ENCODE peak calls at places on chromosomes 6 and 20, in six cellular contexts. D is lower lobe of right lung, R is suprapubic skin, P is transverse colon, M is cardiac muscle cell, S is stomach. B is an unnamed sample.

GRCh38 chr6:49548613-49549304 is 1.7 kb upstream of the C6orf141 start:
- DNase-seq in S (no peak), P (no peak), R (no peak), D (no peak), M (no peak), B (no peak)

GRCh38 chr20:8646716-8647115 is 422.2 kb upstream of the PLCB4 start:
- DNase-seq in M (no peak), S (no peak), D (no peak), P (no peak), R (no peak), B (no peak)

GRCh38 chr6:41367700-41368099 is 32.3 kb downstream of the NCR2 start:
- DNase-seq in P (peak; percentile 33), M (peak; percentile 85), R (no peak), D (no peak), S (peak; percentile 66), B (no peak)

GRCh38 chr6:9540534-9541126 is 874.2 kb downstream of the TFAP2A start:
- DNase-seq in R (no peak), S (no peak), D (no peak), M (peak; percentile 44), P (no peak), B (no peak)

GRCh38 chr6:3796396-3796795 is 44.9 kb upstream of the PXDC1 start:
- DNase-seq in R (no peak), M (no peak), D (no peak), P (no peak), S (no peak), B (no peak)

GRCh38 chr20:16205505-16205904 is 367.7 kb downstream of the KIF16B start:
- DNase-seq in R (no peak), S (no peak), M (no peak), D (no peak), P (no peak), B (no peak)

GRCh38 chr6:1917628-1918371 is 308.1 kb downstream of the FOXC1 start:
- DNase-seq in S (no peak), R (no peak), D (no peak), P (no peak), M (no peak), B (no peak)

GRCh38 chr20:15889073-15889923 is 684.0 kb downstream of the KIF16B start:
- DNase-seq in R (no peak), M (no peak), P (no peak), S (no peak), D (no peak), B (no peak)

GRCh38 chr20:50152394-50153152 is 950 bp downstream of the PEDS1 start:
- DNase-seq in D (no peak), S (no peak), P (peak; percentile 35), M (no peak), R (no peak), B (no peak)

GRCh38 chr20:20820104-20820503 is 107.7 kb upstream of the RALGAPA2 start:
- DNase-seq in R (no peak), P (no peak), D (no peak), M (peak; percentile 19), S (peak; percentile 37), B (no peak)

GRCh38 chr6:110355031-110355430 is 3.1 kb downstream of the METTL24 start:
- DNase-seq in S (no peak), R (no peak), D (no peak), P (no peak), M (no peak), B (no peak)
- H3K4me1 ChIP-seq in S (peaks cover 50% of the 10 kb centered on the region), R (peaks cover 19% of the 10 kb centered on the region), D (peaks cover 17% of the 10 kb centered on the region), P (peaks cover 26% of the 10 kb centered on the region), M (peaks cover 57% of the 10 kb centered on the region), B (no peaks in the 10 kb centered on the region)

GRCh38 chr6:21603516-21603952 is 10.0 kb downstream of the SOX4 start:
- DNase-seq in D (no peak), P (no peak), M (no peak), R (no peak), S (no peak), B (no peak)

GRCh38 chr6:21601932-21602390 is 8.4 kb downstream of the SOX4 start:
- DNase-seq in D (no peak), P (no peak), R (no peak), M (no peak), S (no peak), B (no peak)

GRCh38 chr6:21601341-21601740 is 7.8 kb downstream of the SOX4 start:
- DNase-seq in D (no peak), S (no peak), M (no peak), P (no peak), R (no peak), B (no peak)

GRCh38 chr6:21608610-21609009 is 15.1 kb downstream of the SOX4 start:
- DNase-seq in M (no peak), S (no peak), P (no peak), D (no peak), R (no peak), B (no peak)

DNA sequence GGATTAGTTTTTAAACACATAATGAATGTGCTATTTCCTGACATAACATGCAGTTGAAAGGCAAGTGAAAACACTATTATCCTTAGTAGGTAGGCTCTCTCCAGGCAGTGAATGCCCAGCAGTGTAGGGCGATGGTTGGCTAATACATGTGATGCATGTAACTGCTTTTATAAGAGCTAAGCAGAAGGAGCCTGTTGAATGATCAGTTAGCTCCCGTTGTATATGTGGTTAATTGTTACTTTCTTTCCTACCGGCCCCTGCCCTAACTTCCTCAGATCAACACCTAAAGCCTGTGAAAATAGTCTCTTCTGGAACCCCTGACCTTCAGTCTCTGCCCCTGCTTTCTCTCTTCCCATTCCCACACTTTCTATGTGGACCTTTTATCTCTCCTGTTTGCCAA is 10.5 kb downstream of the SOX4 start:
- DNase-seq in P (no peak), M (no peak), R (no peak), D (no peak), S (no peak), B (no peak)
- H3K27ac ChIP-seq in P (no peak overlapping the region), M (peak overlapping the region; percentile 24), R (no peak overlapping the region), D (no peak overlapping the region), S (no peak overlapping the region), B (no peak overlapping the region)

GRCh38 chr6:165988306-165988756 is 179.3 kb downstream of the TBXT start:
- DNase-seq in M (peak; percentile 52), P (no peak), D (no peak), R (no peak), S (no peak), B (no peak)

GRCh38 chr6:165985926-165986646 is 181.6 kb downstream of the TBXT start:
- DNase-seq in D (no peak), S (no peak), M (no peak), R (no peak), P (no peak), B (no peak)

GRCh38 chr6:165988757-165989456 is 178.7 kb downstream of the TBXT start:
- DNase-seq in D (no peak), P (no peak), M (no peak), S (no peak), R (no peak), B (no peak)

GRCh38 chr6:165986647-165987482 is 180.8 kb downstream of the TBXT start:
- DNase-seq in S (no peak), R (no peak), M (peak; percentile 50), P (no peak), D (no peak), B (no peak)

GRCh38 chr6:165987483-165988305 is 180.0 kb downstream of the TBXT start:
- DNase-seq in D (no peak), M (peak; percentile 71), S (peak; percentile 54), P (peak; percentile 71), R (peak; percentile 89), B (peak; percentile 78)
- H3K4me3 ChIP-seq in D (peak overlapping the region; percentile 29), M (peak overlapping the region; percentile 49), S (peak overlapping the region; percentile 49), P (peak overlapping the region; percentile 35), R (peak overlapping the region; percentile 48), B (peak overlapping the region; percentile 63)

DNA sequence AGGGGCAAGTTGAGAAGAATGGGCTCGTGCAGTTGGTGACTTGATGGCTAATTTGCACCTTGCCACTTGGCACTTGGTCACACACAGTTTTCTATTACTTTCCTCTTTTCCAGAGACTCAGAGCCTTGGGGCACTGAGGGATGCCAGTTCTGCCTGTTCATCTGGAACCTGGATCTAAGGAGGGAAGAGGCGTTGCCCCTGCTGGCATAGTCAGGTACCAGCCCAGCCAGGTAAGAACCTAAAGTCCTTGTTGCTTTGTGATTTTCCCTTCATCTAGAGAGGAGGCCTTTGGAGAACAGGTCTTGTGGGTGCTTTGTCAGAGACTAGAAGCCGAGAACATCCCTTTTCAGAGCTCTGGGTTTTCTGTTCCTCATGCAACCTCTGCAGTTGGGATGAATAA is 11.3 kb downstream of the SYTL3 start:
- DNase-seq in S (no peak), R (no peak), P (no peak), D (no peak), M (no peak), B (no peak)
- H3K4me1 ChIP-seq in S (peaks cover 21% of the 10 kb centered on the region), R (peaks cover 44% of the 10 kb centered on the region), P (peaks cover 41% of the 10 kb centered on the region), D (peaks cover 50% of the 10 kb centered on the region), M (peaks cover 3% of the 10 kb centered on the region), B (peaks cover 20% of the 10 kb centered on the region)

DNA sequence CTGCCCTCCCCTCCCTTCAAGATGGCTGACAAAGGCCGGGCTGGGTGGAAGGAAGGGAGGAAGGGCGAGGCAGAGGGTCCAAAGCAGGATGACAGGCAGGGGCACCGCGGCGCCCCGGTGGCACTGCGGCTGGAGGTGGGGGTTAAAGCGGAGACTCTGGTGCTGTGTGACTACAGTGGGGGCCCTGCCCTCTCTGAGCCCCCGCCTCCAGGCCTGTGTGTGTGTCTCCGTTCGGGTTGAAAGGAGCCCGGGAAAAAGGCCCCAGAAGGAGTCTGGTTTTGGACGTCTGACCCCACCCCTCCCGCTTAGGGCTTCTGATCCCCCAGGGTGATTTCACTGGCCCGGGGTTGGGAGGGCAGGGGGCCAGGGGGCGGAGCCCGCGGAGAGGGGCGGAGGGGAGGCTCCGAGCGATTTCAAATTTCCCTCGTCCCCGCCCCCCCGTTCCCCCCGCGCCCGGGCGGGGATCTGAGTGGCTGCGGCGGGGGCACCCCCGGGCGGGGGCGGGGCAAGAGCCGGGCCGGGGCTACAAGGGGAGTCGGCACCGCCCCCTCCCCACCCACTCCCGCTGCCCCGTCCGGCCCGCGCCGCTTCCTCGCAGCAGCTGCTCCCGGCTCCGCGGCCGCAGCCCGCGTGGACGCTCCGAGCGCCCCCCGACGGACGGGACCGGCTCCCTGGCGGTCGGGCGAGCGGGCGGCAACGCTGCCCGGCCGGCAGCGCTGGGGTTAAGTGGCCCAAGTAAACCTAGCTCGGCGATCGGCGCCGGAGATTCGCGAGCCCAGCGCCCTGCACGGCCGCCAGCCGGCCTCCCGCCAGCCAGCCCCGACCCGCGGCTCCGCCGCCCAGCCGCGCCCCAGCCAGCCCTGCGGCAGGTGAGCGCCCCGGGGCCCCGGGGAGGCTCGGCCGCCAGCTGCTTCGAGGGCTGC is at the start of gene DNMT3B:
- DNase-seq in M (peak; percentile 87), R (no peak), P (peak; percentile 83), S (peak; percentile 80), D (peak; percentile 84), B (peak; percentile 87)
- H3K27ac ChIP-seq in M (no peak within 1 kb of the TSS), R (no peak within 1 kb of the TSS), P (peak within 1 kb of the TSS; percentile 21), S (peak within 1 kb of the TSS; percentile 68), D (no peak within 1 kb of the TSS), B (no peak within 1 kb of the TSS)